ENCODE peak calls at places on chromosome 15, in six cellular contexts. W is GM12891, V is K562, Z is H1, I is GM12878, T is HepG2. A is an unnamed sample.

GRCh38 chr15:96333194-96334016 is 2.9 kb downstream of the NR2F2 start:
- DNase-seq in W (no peak), V (no peak), Z (peak), I (no peak), T (no peak), A (no peak)

GRCh38 chr15:55827204-55827603 is 84.3 kb upstream of the PRTG start:
- DNase-seq in W (no peak), V (no peak), Z (no peak), I (no peak), T (no peak), A (no peak)

GRCh38 chr15:68256675-68257450 is 20.7 kb upstream of the FEM1B start:
- DNase-seq in W (peak), V (no peak), Z (peak), I (no peak), T (peak), A (peak)

GRCh38 chr15:52575072-52575471 is 6.2 kb upstream of the ARPP19 start:
- DNase-seq in W (no peak), V (no peak), Z (no peak), I (no peak), T (no peak), A (no peak)

GRCh38 chr15:56736308-56736707 is 3.0 kb upstream of the ZNF280D start:
- DNase-seq in W (no peak), V (peak), Z (no peak), I (no peak), T (peak), A (no peak)

GRCh38 chr15:66635006-66635405 is 67.0 kb upstream of the SMAD6 start:
- DNase-seq in W (no peak), V (no peak), Z (no peak), I (no peak), T (no peak), A (no peak)

GRCh38 chr15:76840830-76841460 is 64.2 kb downstream of the SCAPER start:
- DNase-seq in W (no peak), V (no peak), Z (no peak), I (no peak), T (peak), A (no peak)

GRCh38 chr15:39159833-39160232 is 421.0 kb upstream of the THBS1 start:
- DNase-seq in W (no peak), V (no peak), Z (no peak), I (no peak), T (no peak), A (no peak)

GRCh38 chr15:48481802-48482201 is 150.6 kb downstream of the DUT start:
- DNase-seq in W (no peak), V (no peak), Z (no peak), I (no peak), T (no peak), A (no peak)

DNA sequence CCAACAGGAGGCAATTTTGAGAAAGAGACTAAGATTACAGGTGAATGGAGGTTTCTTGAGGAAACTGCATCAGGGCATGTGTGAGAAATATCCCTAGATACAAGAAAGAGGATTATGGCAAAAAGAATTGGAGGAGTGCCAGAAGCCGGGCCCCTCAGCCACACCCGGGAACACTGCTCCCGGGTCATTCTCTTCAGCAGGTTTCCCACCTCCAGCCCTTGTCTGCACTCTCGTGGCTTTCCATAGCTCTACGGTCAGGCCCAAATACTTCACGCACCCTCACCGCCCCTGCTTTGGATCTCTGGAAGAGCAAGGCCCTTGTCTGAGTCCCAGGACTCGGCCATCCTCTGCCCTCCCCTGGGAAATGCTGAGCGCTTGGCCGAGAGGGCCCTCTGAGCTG is 38.7 kb upstream of the SPTBN5 start:
- DNase-seq in W (no peak), V (no peak), Z (no peak), I (no peak), T (no peak), A (no peak)
- TF ChIP-seq TAF1 in W (no peak), V (no peak), Z (no peak), I (no peak), T (no peak), A (no peak)

GRCh38 chr15:75202251-75203016 is 752 bp downstream of the C15orf39 start:
- DNase-seq in W (peak), V (peak), Z (no peak), I (no peak), T (peak), A (peak)

GRCh38 chr15:75200391-75200764 is 1.3 kb upstream of the C15orf39 start:
- DNase-seq in W (no peak), V (no peak), Z (peak), I (no peak), T (no peak), A (no peak)

GRCh38 chr15:75203017-75203907 is 1.6 kb downstream of the C15orf39 start:
- DNase-seq in W (no peak), V (no peak), Z (peak), I (no peak), T (no peak), A (no peak)

GRCh38 chr15:75200765-75201608 is 695 bp upstream of the C15orf39 start:
- DNase-seq in W (no peak), V (peak), Z (peak), I (no peak), T (peak), A (peak)

DNA sequence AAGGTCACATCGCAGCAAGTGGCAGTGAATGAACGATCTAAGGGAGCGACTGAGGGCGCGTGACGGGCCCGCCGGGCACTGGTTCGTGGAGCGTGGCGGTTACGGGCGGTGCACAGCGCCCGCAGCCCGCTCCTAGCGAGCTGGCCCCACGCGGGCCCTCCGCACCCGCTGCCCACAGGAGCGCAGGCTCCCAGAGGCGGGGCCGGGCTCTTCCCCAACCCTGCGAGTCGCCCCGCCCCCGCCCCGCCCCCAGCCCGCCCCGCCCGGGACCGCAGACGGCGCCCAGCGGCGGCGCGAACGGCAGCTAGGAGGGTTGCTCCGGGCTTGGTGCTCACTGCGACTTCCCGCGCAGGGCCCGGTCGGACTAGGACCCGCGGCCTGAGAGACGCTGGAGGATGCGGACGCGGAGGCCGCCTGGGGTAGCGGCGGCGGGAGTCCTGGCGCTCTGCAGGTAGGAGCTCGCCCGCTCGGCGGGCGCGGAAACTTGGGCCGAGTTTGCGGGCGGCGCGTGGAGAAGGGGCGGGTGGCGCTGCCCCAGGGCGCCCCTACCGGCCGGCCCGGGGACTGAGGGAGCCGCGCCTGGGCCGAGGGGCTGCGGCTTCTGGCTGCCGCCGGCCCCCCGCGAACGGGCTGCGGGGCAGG is at the start of gene C15orf39:
- DNase-seq in W (peak), V (peak), Z (peak), I (no peak), T (peak), A (peak)
- TF ChIP-seq POLR2A in W (peak), V (peak), Z (no peak), I (peak), T (no peak), A (peak)

DNA sequence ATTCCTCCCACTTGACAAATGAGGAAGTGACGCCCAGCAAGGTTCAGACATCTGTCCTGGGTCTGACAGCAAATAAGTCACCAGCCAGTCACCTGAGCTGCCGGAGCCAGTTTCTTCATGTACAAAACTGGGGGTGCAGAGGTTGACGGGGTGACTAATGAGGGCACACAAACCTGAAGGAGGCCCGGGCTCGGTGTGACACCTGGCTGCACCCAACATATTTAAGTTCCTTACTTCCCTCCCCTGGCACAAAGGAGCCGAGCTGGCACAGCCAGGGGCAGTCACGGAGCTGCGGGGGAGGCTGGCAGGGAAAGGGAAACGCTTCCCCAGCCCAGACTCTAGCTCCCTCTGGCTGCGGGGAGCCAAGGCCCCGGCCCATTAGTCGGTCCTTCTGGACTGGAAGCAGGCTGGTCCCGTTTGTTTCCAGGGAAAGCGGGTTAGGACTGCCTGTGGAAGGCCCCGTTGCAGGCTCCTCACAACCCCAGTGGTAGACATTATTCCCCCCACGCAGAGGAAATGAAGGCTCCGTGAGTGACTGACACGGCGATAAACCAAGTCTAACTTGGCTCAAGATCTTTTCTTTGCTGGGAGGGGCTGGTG is 2.3 kb downstream of the FBXL22 start:
- DNase-seq in W (peak), V (no peak), Z (peak), I (no peak), T (peak), A (no peak)
- TF ChIP-seq POLR2AphosphoS5 in W (no peak), V (no peak), Z (no peak), I (no peak), T (no peak), A (no peak)

DNA sequence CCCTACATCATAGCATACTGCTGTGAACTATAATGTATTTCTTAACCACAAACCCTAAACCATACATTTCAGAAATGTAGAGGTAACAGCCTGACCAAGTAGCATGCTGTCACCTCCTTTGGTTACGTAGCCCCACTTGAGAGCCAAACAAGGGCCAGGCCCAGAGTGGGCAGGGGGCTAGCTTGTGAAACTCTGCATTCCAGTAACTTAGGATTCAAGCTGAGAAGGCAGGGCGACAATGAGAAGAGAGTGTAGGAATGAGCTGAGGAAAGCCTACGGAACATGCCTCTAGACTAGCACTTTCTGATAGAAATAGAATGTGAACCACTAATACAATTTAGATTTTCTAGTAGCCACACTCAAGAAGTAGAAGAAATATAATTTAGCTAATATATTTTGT is 135.9 kb downstream of the GREM1 start:
- DNase-seq in W (no peak), V (no peak), Z (no peak), I (no peak), T (no peak), A (no peak)
- TF ChIP-seq TAF1 in W (no peak), V (no peak), Z (no peak), I (no peak), T (no peak), A (no peak)